ENCODE peak calls at places on chromosome 1, in six cellular contexts. U, T, X, H, Q and G are unnamed samples.

GRCh38 chr1:42971848-42972291 is 13.2 kb upstream of the SLC2A1 start:
- DNase-seq in U (no peak), T (no peak), X (no peak), H (no peak), Q (no peak), G (no peak)

GRCh38 chr1:6982443-6982842 is 197.2 kb downstream of the CAMTA1 start:
- DNase-seq in U (no peak), T (no peak), X (no peak), H (no peak), Q (no peak), G (no peak)

GRCh38 chr1:78490861-78491310 is at the start of gene PTGFR:
- DNase-seq in U (peak; percentile 73), T (no peak), X (no peak), H (no peak), Q (no peak), G (no peak)

GRCh38 chr1:14321413-14321812 is 277.1 kb upstream of the KAZN start:
- DNase-seq in U (no peak), T (no peak), X (no peak), H (no peak), Q (no peak), G (no peak)

GRCh38 chr1:152501704-152502103 is 8.9 kb upstream of the LCE5A start:
- DNase-seq in U (no peak), T (no peak), X (no peak), H (no peak), Q (no peak), G (peak; percentile 22)

GRCh38 chr1:96370752-96371151 is 350.8 kb upstream of the PTBP2 start:
- DNase-seq in U (no peak), T (no peak), X (no peak), H (no peak), Q (peak; percentile 16), G (no peak)

GRCh38 chr1:156942576-156942975 is 22.1 kb downstream of the LRRC71 start:
- DNase-seq in U (no peak), T (no peak), X (no peak), H (no peak), Q (no peak), G (no peak)

GRCh38 chr1:236282159-236282716 is 480 bp upstream of the ERO1B start:
- DNase-seq in U (no peak), T (peak; percentile 37), X (no peak), H (no peak), Q (no peak), G (no peak)

GRCh38 chr1:115677172-115677542 is 35.4 kb downstream of the VANGL1 start:
- DNase-seq in U (no peak), T (no peak), X (peak; percentile 64), H (peak; percentile 5), Q (no peak), G (no peak)

GRCh38 chr1:202805886-202806511 is 2.2 kb downstream of the KDM5B start:
- DNase-seq in U (no peak), T (no peak), X (no peak), H (no peak), Q (no peak), G (no peak)

GRCh38 chr1:209080170-209080781 is 503.2 kb upstream of the CAMK1G start:
- DNase-seq in U (no peak), T (no peak), X (no peak), H (no peak), Q (no peak), G (no peak)

GRCh38 chr1:180198186-180198585 is 31.9 kb upstream of the LHX4 start:
- DNase-seq in U (no peak), T (no peak), X (peak; percentile 49), H (no peak), Q (no peak), G (no peak)

GRCh38 chr1:178055093-178055492 is 38.8 kb upstream of the RASAL2 start:
- DNase-seq in U (peak; percentile 52), T (no peak), X (no peak), H (no peak), Q (no peak), G (peak; percentile 40)

GRCh38 chr1:5901150-5901549 is 91.1 kb downstream of the NPHP4 start:
- DNase-seq in U (no peak), T (no peak), X (no peak), H (no peak), Q (no peak), G (no peak)

GRCh38 chr1:209037064-209037463 is 546.5 kb upstream of the CAMK1G start:
- DNase-seq in U (no peak), T (no peak), X (no peak), H (no peak), Q (no peak), G (no peak)

GRCh38 chr1:159989581-159989980 is 35.5 kb upstream of the SLAMF9 start:
- DNase-seq in U (no peak), T (no peak), X (no peak), H (no peak), Q (no peak), G (no peak)

GRCh38 chr1:33335020-33335419 is 14.1 kb upstream of the A3GALT2 start:
- DNase-seq in U (no peak), T (no peak), X (no peak), H (no peak), Q (no peak), G (no peak)
- TF ChIP-seq YY1 in U (no peak), T (no peak), X (no peak), H (no peak), Q (no peak), G (no peak)

GRCh38 chr1:50348449-50349241 is 74.6 kb downstream of the DMRTA2 start:
- DNase-seq in U (peak; percentile 77), T (peak; percentile 78), X (peak; percentile 82), H (no peak), Q (peak; percentile 48), G (peak; percentile 69)
- TF ChIP-seq YY1 in U (no peak), T (no peak), X (no peak), H (no peak), Q (no peak), G (no peak)

GRCh38 chr1:74609810-74610371 is 63.7 kb downstream of the ERICH3 start:
- DNase-seq in U (no peak), T (no peak), X (no peak), H (no peak), Q (no peak), G (no peak)
- TF ChIP-seq YY1 in U (no peak), T (no peak), X (no peak), H (no peak), Q (no peak), G (no peak)

GRCh38 chr1:226776975-226777374 is 37.9 kb upstream of the ITPKB start:
- DNase-seq in U (no peak), T (no peak), X (no peak), H (no peak), Q (no peak), G (no peak)

GRCh38 chr1:226776066-226776465 is 37.0 kb upstream of the ITPKB start:
- DNase-seq in U (no peak), T (no peak), X (no peak), H (no peak), Q (no peak), G (no peak)

GRCh38 chr1:226781937-226782609 is 43.0 kb upstream of the ITPKB start:
- DNase-seq in U (no peak), T (no peak), X (no peak), H (no peak), Q (no peak), G (no peak)

GRCh38 chr1:226779536-226779935 is 40.5 kb upstream of the ITPKB start:
- DNase-seq in U (no peak), T (no peak), X (no peak), H (no peak), Q (no peak), G (no peak)

GRCh38 chr1:226778657-226779058 is 39.6 kb upstream of the ITPKB start:
- DNase-seq in U (no peak), T (no peak), X (no peak), H (no peak), Q (no peak), G (no peak)
- TF ChIP-seq YY1 in U (no peak), T (no peak), X (no peak), H (no peak), Q (no peak), G (no peak)

GRCh38 chr1:36883315-36883949 is 150.9 kb downstream of the GRIK3 start:
- DNase-seq in U (no peak), T (no peak), X (no peak), H (no peak), Q (no peak), G (no peak)
- TF ChIP-seq YY1 in U (no peak), T (no peak), X (no peak), H (no peak), Q (no peak), G (no peak)